ENCODE peak calls at places on chromosomes 1 and 21, in six cellular contexts. U is neural progenitor cell, M is HCT116, G is kidney epithelial cell, B is suprapubic skin, Y is prostate gland. X is an unnamed sample.

GRCh38 chr1:24551910-24552571 is 3.8 kb upstream of the NCMAP start:
- DNase-seq in U (peak; percentile 30), M (no peak), G (no peak), B (peak; percentile 34), Y (no peak), X (no peak)

GRCh38 chr1:162074548-162074947 is 5.1 kb downstream of the NOS1AP start:
- DNase-seq in U (no peak), M (peak; percentile 67), G (no peak), B (no peak), Y (no peak), X (no peak)

GRCh38 chr1:226510453-226510852 is 38.1 kb upstream of the STUM start:
- DNase-seq in U (no peak), M (no peak), G (no peak), B (no peak), Y (no peak), X (no peak)

GRCh38 chr1:94863297-94863911 is 43.2 kb downstream of the SLC44A3 start:
- DNase-seq in U (no peak), M (peak; percentile 3), G (no peak), B (no peak), Y (peak; percentile 31), X (no peak)

GRCh38 chr1:155125946-155126493 is 1.7 kb upstream of the EFNA1 start:
- DNase-seq in U (peak; percentile 70), M (no peak), G (no peak), B (no peak), Y (peak; percentile 75), X (peak; percentile 80)

GRCh38 chr1:116911166-116911553 is 1.4 kb downstream of the PTGFRN start:
- DNase-seq in U (peak; percentile 26), M (no peak), G (no peak), B (no peak), Y (no peak), X (peak; percentile 27)

GRCh38 chr1:43688109-43688387 is 19.3 kb upstream of the ST3GAL3 start:
- DNase-seq in U (no peak), M (no peak), G (no peak), B (no peak), Y (no peak), X (no peak)

GRCh38 chr1:200428482-200429205 is 18.8 kb upstream of the ZNF281 start:
- DNase-seq in U (no peak), M (no peak), G (no peak), B (no peak), Y (no peak), X (no peak)

GRCh38 chr1:44239337-44239960 is 26.2 kb downstream of the DMAP1 start:
- DNase-seq in U (peak; percentile 74), M (no peak), G (no peak), B (no peak), Y (no peak), X (peak; percentile 75)

GRCh38 chr1:167369933-167370332 is 148.4 kb downstream of the CD247 start:
- DNase-seq in U (no peak), M (no peak), G (no peak), B (no peak), Y (no peak), X (no peak)

GRCh38 chr1:19074902-19075721 is 118.6 kb upstream of the IFFO2 start:
- DNase-seq in U (no peak), M (no peak), G (no peak), B (no peak), Y (peak; percentile 83), X (no peak)

GRCh38 chr1:211469113-211469512 is 22.8 kb downstream of the RD3 start:
- DNase-seq in U (no peak), M (no peak), G (no peak), B (no peak), Y (no peak), X (no peak)

GRCh38 chr1:232844791-232845190 is 39.6 kb downstream of the MAP10 start:
- DNase-seq in U (no peak), M (no peak), G (peak; percentile 81), B (no peak), Y (no peak), X (no peak)

GRCh38 chr1:116842654-116843053 is 67.1 kb upstream of the PTGFRN start:
- DNase-seq in U (no peak), M (no peak), G (no peak), B (no peak), Y (no peak), X (no peak)

GRCh38 chr21:41536076-41536826 is 28.3 kb upstream of the TMPRSS2 start:
- DNase-seq in U (no peak), M (no peak), G (no peak), B (no peak), Y (peak; percentile 85), X (no peak)

GRCh38 chr1:240591078-240591477 is 20.9 kb downstream of the GREM2 start:
- DNase-seq in U (no peak), M (no peak), G (no peak), B (no peak), Y (no peak), X (no peak)

GRCh38 chr1:16082283-16083038 is 9.0 kb upstream of the FAM131C start:
- DNase-seq in U (peak; percentile 84), M (no peak), G (no peak), B (no peak), Y (peak; percentile 52), X (peak; percentile 93)

GRCh38 chr1:237205400-237206064 is 163.5 kb downstream of the RYR2 start:
- DNase-seq in U (no peak), M (no peak), G (no peak), B (no peak), Y (no peak), X (peak; percentile 10)

GRCh38 chr21:17050646-17051045 is 462.2 kb upstream of the CXADR start:
- DNase-seq in U (no peak), M (no peak), G (no peak), B (no peak), Y (no peak), X (no peak)

GRCh38 chr1:197197430-197197997 is 51.0 kb upstream of the ASPM start:
- DNase-seq in U (no peak), M (no peak), G (no peak), B (no peak), Y (no peak), X (no peak)

GRCh38 chr21:37374026-37374425 is 7.5 kb downstream of the DYRK1A start:
- DNase-seq in U (no peak), M (no peak), G (no peak), B (no peak), Y (no peak), X (no peak)

GRCh38 chr1:230642263-230642959 is at the start of gene COG2:
- DNase-seq in U (peak; percentile 97), M (peak; percentile 85), G (peak; percentile 63), B (peak; percentile 95), Y (peak; percentile 93), X (peak; percentile 96)

GRCh38 chr1:32989160-32989894 is 24.7 kb upstream of the RNF19B start:
- DNase-seq in U (no peak), M (peak; percentile 63), G (peak; percentile 87), B (peak; percentile 90), Y (peak; percentile 65), X (no peak)

GRCh38 chr1:33220701-33221384 is 35.4 kb upstream of the ZNF362 start:
- DNase-seq in U (peak; percentile 60), M (peak; percentile 28), G (no peak), B (no peak), Y (peak; percentile 64), X (peak; percentile 48)

GRCh38 chr1:21624577-21625389 is 44.4 kb downstream of the RAP1GAP start:
- DNase-seq in U (no peak), M (no peak), G (no peak), B (no peak), Y (no peak), X (no peak)

GRCh38 chr1:206449566-206449965 is 20.7 kb upstream of the IKBKE start:
- DNase-seq in U (no peak), M (no peak), G (no peak), B (peak; percentile 4), Y (no peak), X (no peak)

GRCh38 chr1:47705517-47706130 is 267.8 kb downstream of the FOXD2 start:
- DNase-seq in U (no peak), M (no peak), G (no peak), B (no peak), Y (no peak), X (no peak)
- H3K27me3 ChIP-seq in U (peaks cover 60% of the 10 kb centered on the region), M (no peaks in the 10 kb centered on the region), G (peaks cover 33% of the 10 kb centered on the region), B (peaks cover 44% of the 10 kb centered on the region), Y (peaks cover 7% of the 10 kb centered on the region), X (peaks cover 42% of the 10 kb centered on the region)

DNA sequence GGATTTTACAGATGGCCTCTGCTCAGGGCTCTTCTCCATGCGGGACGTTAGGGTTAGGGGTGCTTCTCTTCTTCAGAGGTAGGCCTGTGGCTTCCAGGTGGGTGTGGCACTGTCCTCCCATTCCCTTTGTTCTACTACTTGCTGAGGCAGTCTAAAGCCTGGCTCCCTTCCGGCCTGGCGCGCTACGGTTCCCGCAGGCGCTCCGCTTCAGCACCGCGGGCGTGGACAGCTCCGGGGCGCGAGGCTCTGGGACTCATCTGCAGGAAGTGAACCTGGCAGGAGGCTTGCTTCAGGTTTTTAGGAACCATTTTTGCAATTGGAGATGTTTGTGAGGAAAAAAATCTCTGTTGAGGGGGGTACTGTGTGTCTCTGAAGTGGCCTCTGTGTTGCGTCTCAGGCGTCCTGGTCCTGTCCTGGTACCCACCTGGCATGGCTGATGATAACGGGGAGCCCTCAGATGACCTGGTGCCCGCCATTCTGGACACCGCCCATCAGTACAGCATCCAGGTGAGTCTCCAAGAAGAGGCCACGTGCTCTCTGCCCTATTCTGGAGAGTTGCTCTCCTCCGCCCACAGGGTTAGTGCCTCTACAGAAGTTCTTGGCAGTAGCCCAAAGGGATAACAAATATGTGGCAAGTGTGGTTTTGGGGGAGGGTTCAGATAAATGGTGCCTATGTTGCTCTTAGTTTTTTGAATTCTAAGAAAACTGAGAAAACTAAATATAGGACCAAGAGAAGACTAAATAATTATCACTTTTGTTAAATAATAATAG is 1.9 kb downstream of the MANEAL start:
- DNase-seq in U (peak; percentile 88), M (no peak), G (no peak), B (no peak), Y (peak; percentile 41), X (peak; percentile 95)
- H3K4me3 ChIP-seq in U (no peak overlapping the region), M (peak overlapping the region; percentile 63), G (no peak overlapping the region), B (no peak overlapping the region), Y (no peak overlapping the region), X (peak overlapping the region; percentile 69)

GRCh38 chr1:109762821-109763645 is 690 bp downstream of the EPS8L3 start:
- DNase-seq in U (no peak), M (no peak), G (no peak), B (peak; percentile 62), Y (no peak), X (no peak)

GRCh38 chr1:109765483-109765815 is 1.7 kb upstream of the EPS8L3 start:
- DNase-seq in U (no peak), M (no peak), G (no peak), B (no peak), Y (no peak), X (no peak)

GRCh38 chr1:109763646-109764415 is at the start of gene EPS8L3:
- DNase-seq in U (no peak), M (no peak), G (no peak), B (peak; percentile 73), Y (no peak), X (peak; percentile 39)

GRCh38 chr1:109765896-109766615 is 2.3 kb upstream of the EPS8L3 start:
- DNase-seq in U (no peak), M (no peak), G (no peak), B (peak; percentile 50), Y (no peak), X (no peak)

GRCh38 chr1:109764561-109765482 is 1.1 kb upstream of the EPS8L3 start:
- DNase-seq in U (no peak), M (no peak), G (no peak), B (peak; percentile 56), Y (no peak), X (no peak)
- H3K27me3 ChIP-seq in U (no peaks in the 10 kb centered on the region), M (no peaks in the 10 kb centered on the region), G (no peaks in the 10 kb centered on the region), B (no peaks in the 10 kb centered on the region), Y (no peaks in the 10 kb centered on the region), X (no peaks in the 10 kb centered on the region)

DNA sequence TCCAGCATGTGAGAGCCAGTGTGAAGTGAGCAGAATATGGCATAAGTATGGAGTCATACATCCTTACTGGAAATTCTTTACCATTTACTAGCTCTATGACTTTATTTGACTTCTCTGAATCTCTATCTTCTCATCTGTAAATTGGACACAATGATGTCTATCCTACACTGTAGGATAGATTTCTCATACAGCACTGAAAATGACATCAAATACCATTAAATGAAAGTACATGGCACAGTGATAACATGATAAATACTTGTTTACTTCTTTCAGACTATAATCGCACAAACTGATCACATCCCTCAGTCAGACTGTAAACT is 1.3 kb upstream of the CTTNBP2NL start:
- DNase-seq in U (no peak), M (no peak), G (no peak), B (no peak), Y (no peak), X (no peak)
- H3K4me3 ChIP-seq in U (no peak overlapping the region), M (no peak overlapping the region), G (no peak overlapping the region), B (peak overlapping the region; percentile 31), Y (no peak overlapping the region), X (no peak overlapping the region)

X was measured in H7.